ENCODE peak calls at places on chromosomes 6 and 20, in four cellular contexts. One of them, this sample, is unnamed.

GRCh38 chr6:145137425-145137824 is 597.9 kb downstream of the EPM2A start:
- DNase-seq in lung: no peak
- DNase-seq in HCT116: no peak
- DNase-seq in fibroblast of the aortic adventitia: peak; percentile 52
- DNase-seq in this sample: peak; percentile 32

GRCh38 chr20:32674362-32674789 is 635 bp upstream of the C20orf203 start:
- DNase-seq in lung: peak; percentile 52
- DNase-seq in HCT116: peak; percentile 40
- DNase-seq in fibroblast of the aortic adventitia: peak; percentile 65
- DNase-seq in this sample: peak; percentile 68

GRCh38 chr6:56595490-56596122 is 47.1 kb downstream of the DST start:
- DNase-seq in lung: no peak
- DNase-seq in HCT116: peak; percentile 12
- DNase-seq in fibroblast of the aortic adventitia: peak; percentile 56
- DNase-seq in this sample: peak; percentile 46

GRCh38 chr20:6395695-6396094 is 272.9 kb upstream of the FERMT1 start:
- DNase-seq in lung: no peak
- DNase-seq in HCT116: no peak
- DNase-seq in fibroblast of the aortic adventitia: no peak
- DNase-seq in this sample: peak; percentile 28

GRCh38 chr20:24952376-24953203 is 3.5 kb downstream of the CST7 start:
- DNase-seq in lung: no peak
- DNase-seq in HCT116: no peak
- DNase-seq in fibroblast of the aortic adventitia: no peak
- DNase-seq in this sample: no peak

GRCh38 chr6:147604373-147604772 is 95.9 kb downstream of the SAMD5 start:
- DNase-seq in lung: no peak
- DNase-seq in HCT116: no peak
- DNase-seq in fibroblast of the aortic adventitia: no peak
- DNase-seq in this sample: no peak

GRCh38 chr6:132511159-132511835 is 1.6 kb downstream of the STX7 start:
- DNase-seq in lung: no peak
- DNase-seq in HCT116: no peak
- DNase-seq in fibroblast of the aortic adventitia: no peak
- DNase-seq in this sample: no peak

GRCh38 chr6:11632795-11633511 is 95.4 kb downstream of the TMEM170B start:
- DNase-seq in lung: no peak
- DNase-seq in HCT116: no peak
- DNase-seq in fibroblast of the aortic adventitia: peak; percentile 33
- DNase-seq in this sample: peak; percentile 52

GRCh38 chr6:89602713-89603112 is 35.8 kb downstream of the LYRM2 start:
- DNase-seq in lung: no peak
- DNase-seq in HCT116: no peak
- DNase-seq in fibroblast of the aortic adventitia: no peak
- DNase-seq in this sample: no peak

GRCh38 chr6:52654007-52654406 is 16.9 kb upstream of the TMEM14A start:
- DNase-seq in lung: no peak
- DNase-seq in HCT116: no peak
- DNase-seq in fibroblast of the aortic adventitia: no peak
- DNase-seq in this sample: no peak

GRCh38 chr6:154394571-154394970 is 38.0 kb upstream of the IPCEF1 start:
- DNase-seq in lung: no peak
- DNase-seq in HCT116: no peak
- DNase-seq in fibroblast of the aortic adventitia: no peak
- DNase-seq in this sample: no peak

GRCh38 chr6:137866200-137866913 is 702 bp upstream of the TNFAIP3 start:
- DNase-seq in lung: no peak
- DNase-seq in HCT116: no peak
- DNase-seq in fibroblast of the aortic adventitia: no peak
- DNase-seq in this sample: no peak

GRCh38 chr6:5559651-5560050 is 298.3 kb downstream of the FARS2 start:
- DNase-seq in lung: no peak
- DNase-seq in HCT116: no peak
- DNase-seq in fibroblast of the aortic adventitia: no peak
- DNase-seq in this sample: no peak

GRCh38 chr6:5967594-5967993 is 39.1 kb downstream of the NRN1 start:
- DNase-seq in lung: no peak
- DNase-seq in HCT116: no peak
- DNase-seq in fibroblast of the aortic adventitia: no peak
- DNase-seq in this sample: no peak

GRCh38 chr6:167094820-167095637 is 27.9 kb upstream of the CCR6 start:
- DNase-seq in lung: no peak
- DNase-seq in HCT116: no peak
- DNase-seq in fibroblast of the aortic adventitia: no peak
- DNase-seq in this sample: no peak

GRCh38 chr20:12411246-12411940 is 493.7 kb downstream of the BTBD3 start:
- DNase-seq in lung: no peak
- DNase-seq in HCT116: no peak
- DNase-seq in fibroblast of the aortic adventitia: no peak
- DNase-seq in this sample: no peak

GRCh38 chr20:62136283-62137091 is 6.7 kb downstream of the PSMA7 start:
- DNase-seq in lung: peak; percentile 51
- DNase-seq in HCT116: peak; percentile 44
- DNase-seq in fibroblast of the aortic adventitia: peak; percentile 70
- DNase-seq in this sample: peak; percentile 78

GRCh38 chr6:9139762-9140161 is 704.4 kb upstream of the SLC35B3 start:
- DNase-seq in lung: no peak
- DNase-seq in HCT116: no peak
- DNase-seq in fibroblast of the aortic adventitia: peak; percentile 74
- DNase-seq in this sample: peak; percentile 3

GRCh38 chr6:71982385-71982784 is 96.0 kb downstream of the RIMS1 start:
- DNase-seq in lung: no peak
- DNase-seq in HCT116: no peak
- DNase-seq in fibroblast of the aortic adventitia: no peak
- DNase-seq in this sample: no peak

GRCh38 chr20:44979090-44979621 is 12.8 kb downstream of the STK4 start:
- DNase-seq in lung: peak; percentile 45
- DNase-seq in HCT116: no peak
- DNase-seq in fibroblast of the aortic adventitia: no peak
- DNase-seq in this sample: peak; percentile 59

GRCh38 chr6:26311385-26312095 is 53.5 kb upstream of the BTN3A2 start:
- DNase-seq in lung: peak; percentile 37
- DNase-seq in HCT116: peak; percentile 71
- DNase-seq in fibroblast of the aortic adventitia: peak; percentile 83
- DNase-seq in this sample: peak; percentile 78

GRCh38 chr20:16205505-16205904 is 367.7 kb downstream of the KIF16B start:
- DNase-seq in lung: no peak
- DNase-seq in HCT116: no peak
- DNase-seq in fibroblast of the aortic adventitia: no peak
- DNase-seq in this sample: no peak

GRCh38 chr20:50415516-50416268 is 94.5 kb upstream of the PTPN1 start:
- DNase-seq in lung: peak; percentile 99
- DNase-seq in HCT116: peak; percentile 50
- DNase-seq in fibroblast of the aortic adventitia: peak; percentile 93
- DNase-seq in this sample: peak; percentile 98

GRCh38 chr20:50418890-50419642 is 91.1 kb upstream of the PTPN1 start:
- DNase-seq in lung: peak; percentile 54
- DNase-seq in HCT116: no peak
- DNase-seq in fibroblast of the aortic adventitia: no peak
- DNase-seq in this sample: no peak

GRCh38 chr6:127937102-127937501 is 36.2 kb upstream of the THEMIS start:
- DNase-seq in lung: no peak
- DNase-seq in HCT116: no peak
- DNase-seq in fibroblast of the aortic adventitia: peak; percentile 9
- DNase-seq in this sample: no peak

GRCh38 chr6:85403331-85404015 is 46.4 kb upstream of the NT5E start:
- DNase-seq in lung: no peak
- DNase-seq in HCT116: no peak
- DNase-seq in fibroblast of the aortic adventitia: peak; percentile 93
- DNase-seq in this sample: peak; percentile 93

GRCh38 chr6:153167026-153167891 is 36.2 kb upstream of the RGS17 start:
- DNase-seq in lung: no peak
- DNase-seq in HCT116: peak; percentile 82
- DNase-seq in fibroblast of the aortic adventitia: peak; percentile 87
- DNase-seq in this sample: peak; percentile 85

GRCh38 chr20:3808141-3808479 is 12.0 kb downstream of the CDC25B start:
- DNase-seq in lung: peak; percentile 84
- DNase-seq in HCT116: peak; percentile 80
- DNase-seq in fibroblast of the aortic adventitia: peak; percentile 99
- DNase-seq in this sample: peak; percentile 94

GRCh38 chr6:30480536-30481156 is 8.7 kb upstream of the HLA-E start:
- DNase-seq in lung: no peak
- DNase-seq in HCT116: no peak
- DNase-seq in fibroblast of the aortic adventitia: no peak
- DNase-seq in this sample: no peak

GRCh38 chr20:6765469-6766058 is 1.9 kb upstream of the BMP2 start:
- DNase-seq in lung: no peak
- DNase-seq in HCT116: peak; percentile 19
- DNase-seq in fibroblast of the aortic adventitia: peak; percentile 87
- DNase-seq in this sample: peak; percentile 81

GRCh38 chr20:48525400-48525799 is 302.4 kb downstream of the PREX1 start:
- DNase-seq in lung: no peak
- DNase-seq in HCT116: no peak
- DNase-seq in fibroblast of the aortic adventitia: no peak
- DNase-seq in this sample: no peak

GRCh38 chr6:13413466-13413862 is 73.9 kb downstream of the GFOD1 start:
- DNase-seq in lung: no peak
- DNase-seq in HCT116: no peak
- DNase-seq in fibroblast of the aortic adventitia: peak; percentile 83
- DNase-seq in this sample: peak; percentile 80

GRCh38 chr6:13415276-13415675 is 72.1 kb downstream of the GFOD1 start:
- DNase-seq in lung: no peak
- DNase-seq in HCT116: no peak
- DNase-seq in fibroblast of the aortic adventitia: no peak
- DNase-seq in this sample: no peak

GRCh38 chr6:13412639-13413465 is 74.5 kb downstream of the GFOD1 start:
- DNase-seq in lung: no peak
- DNase-seq in HCT116: no peak
- DNase-seq in fibroblast of the aortic adventitia: no peak
- DNase-seq in this sample: no peak

GRCh38 chr6:13412211-13412610 is 75.2 kb downstream of the GFOD1 start:
- DNase-seq in lung: no peak
- DNase-seq in HCT116: no peak
- DNase-seq in fibroblast of the aortic adventitia: no peak
- DNase-seq in this sample: no peak

GRCh38 chr6:13413906-13414555 is 73.4 kb downstream of the GFOD1 start:
- DNase-seq in lung: no peak
- DNase-seq in HCT116: no peak
- DNase-seq in fibroblast of the aortic adventitia: peak; percentile 55
- DNase-seq in this sample: no peak
- TF ChIP-seq CTCF in lung: no peak
- TF ChIP-seq CTCF in HCT116: no peak
- TF ChIP-seq CTCF in fibroblast of the aortic adventitia: no peak
- TF ChIP-seq CTCF in this sample: no peak

DNA sequence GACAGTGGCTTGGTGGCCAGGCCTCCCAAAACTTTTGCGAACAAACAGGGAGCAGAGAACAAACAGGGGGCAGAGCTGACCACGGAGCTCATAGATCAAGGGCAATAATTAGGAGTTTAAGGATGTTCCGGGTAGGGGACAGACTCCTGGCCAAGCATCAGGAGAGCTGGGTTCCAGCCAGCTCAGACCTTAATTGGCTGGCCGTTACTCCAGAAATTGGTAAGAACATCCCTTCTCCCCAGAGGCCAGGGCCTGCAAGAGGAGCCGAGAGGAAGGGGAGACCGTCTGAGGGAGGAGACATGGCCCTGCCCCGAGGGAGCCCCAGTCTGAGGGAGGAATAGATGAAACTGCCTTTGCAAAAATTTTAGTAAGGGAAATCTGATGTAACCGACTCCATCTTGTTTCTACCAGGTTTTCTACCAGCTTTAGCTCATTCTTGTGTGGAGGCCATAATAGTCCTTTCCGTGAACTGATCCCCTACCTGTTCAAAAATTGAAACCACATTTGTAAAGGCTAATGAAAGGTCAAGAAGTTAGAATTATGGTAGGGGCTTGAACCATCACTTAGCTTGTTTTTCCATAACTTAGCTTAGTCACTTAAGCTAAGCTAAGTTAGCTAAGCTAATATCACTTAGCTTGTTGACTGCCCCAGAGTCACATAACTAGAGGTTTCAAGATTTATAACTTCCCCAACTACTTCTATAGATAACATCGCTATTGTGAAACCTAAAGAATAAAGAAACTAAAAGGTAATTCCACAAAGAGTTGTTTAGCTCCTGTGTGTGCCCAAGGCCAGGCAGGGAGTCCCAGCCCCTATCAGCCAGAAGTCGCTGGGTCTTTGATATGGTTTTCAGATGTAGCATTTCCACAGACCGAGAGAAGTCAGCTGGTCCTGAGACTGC is 131.6 kb downstream of the VEGFA start:
- DNase-seq in lung: no peak
- DNase-seq in HCT116: no peak
- DNase-seq in fibroblast of the aortic adventitia: no peak
- DNase-seq in this sample: no peak
- H3K4me3 ChIP-seq in lung: no peak overlapping the region
- H3K4me3 ChIP-seq in HCT116: no peak overlapping the region
- H3K4me3 ChIP-seq in fibroblast of the aortic adventitia: no peak overlapping the region
- H3K4me3 ChIP-seq in this sample: no peak overlapping the region

GRCh38 chr20:2348336-2348735 is 32.4 kb upstream of the TGM6 start:
- DNase-seq in lung: no peak
- DNase-seq in HCT116: no peak
- DNase-seq in fibroblast of the aortic adventitia: no peak
- DNase-seq in this sample: no peak

GRCh38 chr20:2353231-2353630 is 27.5 kb upstream of the TGM6 start:
- DNase-seq in lung: no peak
- DNase-seq in HCT116: no peak
- DNase-seq in fibroblast of the aortic adventitia: no peak
- DNase-seq in this sample: no peak

GRCh38 chr20:2349801-2350200 is 30.9 kb upstream of the TGM6 start:
- DNase-seq in lung: no peak
- DNase-seq in HCT116: no peak
- DNase-seq in fibroblast of the aortic adventitia: peak; percentile 17
- DNase-seq in this sample: peak; percentile 8

GRCh38 chr20:2350606-2351005 is 30.1 kb upstream of the TGM6 start:
- DNase-seq in lung: no peak
- DNase-seq in HCT116: no peak
- DNase-seq in fibroblast of the aortic adventitia: no peak
- DNase-seq in this sample: no peak
- TF ChIP-seq CTCF in lung: no peak
- TF ChIP-seq CTCF in HCT116: no peak
- TF ChIP-seq CTCF in fibroblast of the aortic adventitia: no peak
- TF ChIP-seq CTCF in this sample: no peak

DNA sequence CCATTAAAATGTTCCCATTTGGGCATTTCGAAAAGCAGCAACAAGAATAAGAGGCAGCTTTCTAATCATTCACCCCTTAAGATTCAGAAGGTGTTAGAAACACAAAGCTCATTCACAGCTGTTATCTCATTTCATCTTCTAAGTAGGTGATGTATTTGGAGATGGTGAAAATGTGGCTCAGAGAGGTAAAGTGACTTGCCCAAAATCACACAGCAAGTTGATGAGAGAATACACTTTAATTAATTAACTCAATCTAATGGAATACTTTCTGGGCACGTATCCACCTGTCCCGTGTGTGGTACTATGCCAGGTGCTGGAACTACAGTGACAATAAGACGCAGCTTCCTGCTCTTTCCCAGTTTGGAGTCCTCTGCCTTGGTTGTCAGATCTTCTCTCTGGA is 147.4 kb upstream of the LRFN2 start:
- DNase-seq in lung: no peak
- DNase-seq in HCT116: no peak
- DNase-seq in fibroblast of the aortic adventitia: no peak
- DNase-seq in this sample: no peak
- H3K4me3 ChIP-seq in lung: no peak overlapping the region
- H3K4me3 ChIP-seq in HCT116: no peak overlapping the region
- H3K4me3 ChIP-seq in fibroblast of the aortic adventitia: no peak overlapping the region
- H3K4me3 ChIP-seq in this sample: no peak overlapping the region